ENCODE peak calls at places on chromosomes 6 and 20, in eight cellular contexts. One of them, this sample, is unnamed.

GRCh38 chr6:15430947-15431405 is 185.1 kb downstream of the JARID2 start:
- DNase-seq in DMS153: no peak
- DNase-seq in NCI-H2029: no peak
- DNase-seq in activated CD4-positive, CD25-positive, alpha-beta regulatory T cell treated with anti-CD3 and anti-CD28 coated beads, Interleukin-2, amount 50 U/mL, for 72 hours: no peak
- DNase-seq in NCI-H524 treated with DMSO at 0.1 percent for 48 hours: no peak
- DNase-seq in endothelial cell of umbilical vein: no peak
- DNase-seq in Right ventricle myocardium superior: no peak
- DNase-seq in HS-27A: no peak
- DNase-seq in this sample: no peak

GRCh38 chr6:161607696-161608297 is 333.9 kb upstream of the AGPAT4 start:
- DNase-seq in DMS153: no peak
- DNase-seq in NCI-H2029: no peak
- DNase-seq in activated CD4-positive, CD25-positive, alpha-beta regulatory T cell treated with anti-CD3 and anti-CD28 coated beads, Interleukin-2, amount 50 U/mL, for 72 hours: no peak
- DNase-seq in NCI-H524 treated with DMSO at 0.1 percent for 48 hours: no peak
- DNase-seq in endothelial cell of umbilical vein: no peak
- DNase-seq in Right ventricle myocardium superior: no peak
- DNase-seq in HS-27A: no peak
- DNase-seq in this sample: no peak

GRCh38 chr6:13015379-13015681 is 298.8 kb downstream of the PHACTR1 start:
- DNase-seq in DMS153: no peak
- DNase-seq in NCI-H2029: no peak
- DNase-seq in activated CD4-positive, CD25-positive, alpha-beta regulatory T cell treated with anti-CD3 and anti-CD28 coated beads, Interleukin-2, amount 50 U/mL, for 72 hours: no peak
- DNase-seq in NCI-H524 treated with DMSO at 0.1 percent for 48 hours: no peak
- DNase-seq in endothelial cell of umbilical vein: no peak
- DNase-seq in Right ventricle myocardium superior: no peak
- DNase-seq in HS-27A: no peak
- DNase-seq in this sample: no peak

GRCh38 chr20:20368414-20369352 is 779 bp downstream of the INSM1 start:
- DNase-seq in DMS153: no peak
- DNase-seq in NCI-H2029: no peak
- DNase-seq in activated CD4-positive, CD25-positive, alpha-beta regulatory T cell treated with anti-CD3 and anti-CD28 coated beads, Interleukin-2, amount 50 U/mL, for 72 hours: no peak
- DNase-seq in NCI-H524 treated with DMSO at 0.1 percent for 48 hours: no peak
- DNase-seq in endothelial cell of umbilical vein: no peak
- DNase-seq in Right ventricle myocardium superior: no peak
- DNase-seq in HS-27A: no peak
- DNase-seq in this sample: no peak

GRCh38 chr20:2759603-2760360 is 40.6 kb downstream of the CPXM1 start:
- DNase-seq in DMS153: no peak
- DNase-seq in NCI-H2029: no peak
- DNase-seq in activated CD4-positive, CD25-positive, alpha-beta regulatory T cell treated with anti-CD3 and anti-CD28 coated beads, Interleukin-2, amount 50 U/mL, for 72 hours: no peak
- DNase-seq in NCI-H524 treated with DMSO at 0.1 percent for 48 hours: no peak
- DNase-seq in endothelial cell of umbilical vein: no peak
- DNase-seq in Right ventricle myocardium superior: no peak
- DNase-seq in HS-27A: no peak
- DNase-seq in this sample: no peak

GRCh38 chr6:34070315-34071110 is 75.4 kb downstream of the GRM4 start:
- DNase-seq in DMS153: no peak
- DNase-seq in NCI-H2029: no peak
- DNase-seq in activated CD4-positive, CD25-positive, alpha-beta regulatory T cell treated with anti-CD3 and anti-CD28 coated beads, Interleukin-2, amount 50 U/mL, for 72 hours: no peak
- DNase-seq in NCI-H524 treated with DMSO at 0.1 percent for 48 hours: no peak
- DNase-seq in endothelial cell of umbilical vein: no peak
- DNase-seq in Right ventricle myocardium superior: no peak
- DNase-seq in HS-27A: no peak
- DNase-seq in this sample: no peak

GRCh38 chr6:111342913-111343312 is 140.1 kb downstream of the REV3L start:
- DNase-seq in DMS153: no peak
- DNase-seq in NCI-H2029: no peak
- DNase-seq in activated CD4-positive, CD25-positive, alpha-beta regulatory T cell treated with anti-CD3 and anti-CD28 coated beads, Interleukin-2, amount 50 U/mL, for 72 hours: no peak
- DNase-seq in NCI-H524 treated with DMSO at 0.1 percent for 48 hours: no peak
- DNase-seq in endothelial cell of umbilical vein: no peak
- DNase-seq in Right ventricle myocardium superior: no peak
- DNase-seq in HS-27A: no peak
- DNase-seq in this sample: no peak

GRCh38 chr6:4280721-4281120 is 145.3 kb upstream of the ECI2 start:
- DNase-seq in DMS153: no peak
- DNase-seq in NCI-H2029: peak
- DNase-seq in activated CD4-positive, CD25-positive, alpha-beta regulatory T cell treated with anti-CD3 and anti-CD28 coated beads, Interleukin-2, amount 50 U/mL, for 72 hours: no peak
- DNase-seq in NCI-H524 treated with DMSO at 0.1 percent for 48 hours: no peak
- DNase-seq in endothelial cell of umbilical vein: peak
- DNase-seq in Right ventricle myocardium superior: no peak
- DNase-seq in HS-27A: peak
- DNase-seq in this sample: peak

GRCh38 chr6:170160031-170160627 is 130.7 kb downstream of the DLL1 start:
- DNase-seq in DMS153: no peak
- DNase-seq in NCI-H2029: no peak
- DNase-seq in activated CD4-positive, CD25-positive, alpha-beta regulatory T cell treated with anti-CD3 and anti-CD28 coated beads, Interleukin-2, amount 50 U/mL, for 72 hours: no peak
- DNase-seq in NCI-H524 treated with DMSO at 0.1 percent for 48 hours: no peak
- DNase-seq in endothelial cell of umbilical vein: no peak
- DNase-seq in Right ventricle myocardium superior: peak
- DNase-seq in HS-27A: no peak
- DNase-seq in this sample: no peak

GRCh38 chr6:145531822-145532221 is 203.5 kb downstream of the EPM2A start:
- DNase-seq in DMS153: no peak
- DNase-seq in NCI-H2029: no peak
- DNase-seq in activated CD4-positive, CD25-positive, alpha-beta regulatory T cell treated with anti-CD3 and anti-CD28 coated beads, Interleukin-2, amount 50 U/mL, for 72 hours: no peak
- DNase-seq in NCI-H524 treated with DMSO at 0.1 percent for 48 hours: no peak
- DNase-seq in endothelial cell of umbilical vein: no peak
- DNase-seq in Right ventricle myocardium superior: no peak
- DNase-seq in HS-27A: no peak
- DNase-seq in this sample: no peak

GRCh38 chr6:107613980-107614379 is 124.1 kb downstream of the SOBP start:
- DNase-seq in DMS153: no peak
- DNase-seq in NCI-H2029: no peak
- DNase-seq in activated CD4-positive, CD25-positive, alpha-beta regulatory T cell treated with anti-CD3 and anti-CD28 coated beads, Interleukin-2, amount 50 U/mL, for 72 hours: no peak
- DNase-seq in NCI-H524 treated with DMSO at 0.1 percent for 48 hours: no peak
- DNase-seq in endothelial cell of umbilical vein: no peak
- DNase-seq in Right ventricle myocardium superior: no peak
- DNase-seq in HS-27A: no peak
- DNase-seq in this sample: no peak

GRCh38 chr20:53582574-53583351 is 10.9 kb downstream of the ZNF217 start:
- DNase-seq in DMS153: no peak
- DNase-seq in NCI-H2029: no peak
- DNase-seq in activated CD4-positive, CD25-positive, alpha-beta regulatory T cell treated with anti-CD3 and anti-CD28 coated beads, Interleukin-2, amount 50 U/mL, for 72 hours: no peak
- DNase-seq in NCI-H524 treated with DMSO at 0.1 percent for 48 hours: no peak
- DNase-seq in endothelial cell of umbilical vein: peak
- DNase-seq in Right ventricle myocardium superior: no peak
- DNase-seq in HS-27A: no peak
- DNase-seq in this sample: peak